ENCODE peak calls at places on chromosomes 4 and X, in five cellular contexts. E is bronchial epithelial cell; X is fibroblast of mammary gland; L is CD4-positive, alpha-beta T cell; I is GM23338. V is an unnamed sample.

GRCh38 chr4:38241541-38241940 is 281.3 kb downstream of the PTTG2 start:
- DNase-seq in L (no peak), X (no peak), E (peak), I (no peak), V (no peak)

GRCh38 chrX:31139966-31140365 is 68.1 kb upstream of the FTHL17 start:
- DNase-seq in X (no peak), I (no peak), E (no peak), L (no peak), V (no peak)

GRCh38 chrX:15820106-15821073 is 30.1 kb downstream of the ZRSR2 start:
- DNase-seq in X (peak), E (no peak), L (no peak), I (no peak), V (no peak)

GRCh38 chr4:151048913-151049312 is 33.8 kb upstream of the LRBA start:
- DNase-seq in I (peak), L (no peak), E (no peak), X (no peak), V (no peak)

GRCh38 chr4:55312491-55313101 is 33.4 kb upstream of the SRD5A3 start:
- DNase-seq in X (peak), E (peak), I (peak), L (peak), V (no peak)

GRCh38 chr4:7195546-7196282 is 3.4 kb downstream of the SORCS2 start:
- DNase-seq in I (no peak), X (peak), L (no peak), E (no peak), V (no peak)

GRCh38 chr4:183422962-183423653 is 21.3 kb upstream of the CDKN2AIP start:
- DNase-seq in E (peak), I (no peak), L (no peak), X (peak), V (no peak)

GRCh38 chr4:41216294-41217019 is 2.1 kb upstream of the APBB2 start:
- DNase-seq in X (peak), E (peak), L (peak), I (peak), V (no peak)

GRCh38 chrX:32084757-32085156 is 1012.9 kb upstream of the FTHL17 start:
- DNase-seq in E (no peak), I (no peak), L (no peak), X (no peak), V (no peak)

GRCh38 chrX:154780968-154781367 is 18.3 kb downstream of the DKC1 start:
- DNase-seq in I (no peak), E (no peak), L (no peak), X (no peak), V (no peak)

GRCh38 chrX:20140410-20140809 is 1.2 kb downstream of the EIF1AX start:
- DNase-seq in L (no peak), I (no peak), X (no peak), E (no peak), V (no peak)

GRCh38 chrX:131571348-131571747 is 27.5 kb downstream of the OR13H1 start:
- DNase-seq in E (no peak), L (no peak), I (no peak), X (no peak), V (no peak)

GRCh38 chr4:180060159-180060889 is 2182.9 kb upstream of the TENM3 start:
- DNase-seq in L (no peak), X (peak), I (peak), E (peak), V (no peak)

GRCh38 chrX:46569621-46570020 is 3.9 kb upstream of the CHST7 start:
- DNase-seq in I (no peak), E (no peak), X (no peak), L (no peak), V (no peak)

GRCh38 chr4:145580906-145581305 is 38.3 kb upstream of the MMAA start:
- DNase-seq in L (no peak), X (peak), E (peak), I (no peak), V (no peak)

GRCh38 chrX:20060961-20061868 is 55.5 kb downstream of the MAP7D2 start:
- DNase-seq in E (no peak), L (no peak), I (no peak), X (no peak), V (no peak)

GRCh38 chrX:78333521-78333920 is 6.1 kb upstream of the CYSLTR1 start:
- DNase-seq in E (peak), X (no peak), I (peak), L (no peak), V (no peak)

GRCh38 chr4:162497564-162498167 is 333.9 kb upstream of the FSTL5 start:
- DNase-seq in X (peak), I (peak), E (peak), L (no peak), V (no peak)

GRCh38 chr4:256492-256891 is 48.8 kb downstream of the ZNF732 start:
- DNase-seq in L (no peak), E (no peak), X (no peak), I (peak), V (no peak)

GRCh38 chr4:186032259-186032658 is 36.7 kb upstream of the TLR3 start:
- DNase-seq in L (no peak), I (peak), X (no peak), E (no peak), V (no peak)

GRCh38 chr4:138609943-138610350 is 367.8 kb upstream of the SLC7A11 start:
- DNase-seq in E (no peak), L (no peak), X (peak), I (no peak), V (no peak)

GRCh38 chrX:25079020-25079419 is 63.3 kb upstream of the ARX start:
- DNase-seq in E (no peak), L (no peak), I (peak), X (no peak), V (no peak)

GRCh38 chr4:90127223-90127705 is at the start of gene CCSER1:
- DNase-seq in I (peak), E (peak), L (peak), X (peak), V (peak)

GRCh38 chr4:23750125-23750524 is 139.7 kb downstream of the PPARGC1A start:
- DNase-seq in E (no peak), L (no peak), X (no peak), I (no peak), V (no peak)

GRCh38 chrX:29315931-29316330 is 728.7 kb downstream of the IL1RAPL1 start:
- DNase-seq in X (no peak), I (no peak), E (no peak), L (no peak), V (no peak)

GRCh38 chr4:15774020-15774420 is 4.1 kb upstream of the CD38 start:
- DNase-seq in L (no peak), E (peak), X (no peak), I (no peak), V (no peak)

GRCh38 chrX:132216806-132217202 is 2.4 kb downstream of the RAP2C start:
- DNase-seq in L (no peak), I (no peak), E (peak), X (peak), V (no peak)

GRCh38 chrX:43878902-43879526 is 3.2 kb downstream of the MAOB start:
- DNase-seq in I (no peak), L (no peak), X (no peak), E (no peak), V (no peak)

GRCh38 chrX:48472851-48473717 is 2.9 kb upstream of the FTSJ1 start:
- DNase-seq in X (no peak), L (no peak), I (peak), E (no peak), V (no peak)

GRCh38 chr4:110198472-110199419 is at the start of gene ELOVL6:
- DNase-seq in X (peak), I (peak), E (peak), L (peak), V (no peak)

GRCh38 chrX:122771933-122772332 is 412.1 kb upstream of the GRIA3 start:
- DNase-seq in L (no peak), E (no peak), X (no peak), I (no peak), V (no peak)

GRCh38 chr4:8030121-8030781 is 90.6 kb upstream of the AFAP1 start:
- DNase-seq in I (no peak), L (no peak), X (no peak), E (peak), V (no peak)

GRCh38 chr4:55851885-55852284 is 1.6 kb upstream of the EXOC1 start:
- DNase-seq in X (no peak), E (peak), I (no peak), L (no peak), V (no peak)

GRCh38 chr4:169151671-169152070 is 119.1 kb downstream of the SH3RF1 start:
- DNase-seq in E (no peak), I (no peak), L (no peak), X (peak), V (no peak)

GRCh38 chr4:38672247-38673071 is 8.5 kb downstream of the KLF3 start:
- DNase-seq in E (no peak), X (no peak), I (no peak), L (no peak), V (no peak)

GRCh38 chr4:24824720-24825119 is 29.3 kb downstream of the SOD3 start:
- DNase-seq in L (no peak), X (no peak), I (no peak), E (peak), V (no peak)

GRCh38 chrX:102546818-102547493 is 30.4 kb upstream of the TMSB15A start:
- DNase-seq in I (no peak), L (no peak), X (no peak), E (no peak), V (no peak)

DNA sequence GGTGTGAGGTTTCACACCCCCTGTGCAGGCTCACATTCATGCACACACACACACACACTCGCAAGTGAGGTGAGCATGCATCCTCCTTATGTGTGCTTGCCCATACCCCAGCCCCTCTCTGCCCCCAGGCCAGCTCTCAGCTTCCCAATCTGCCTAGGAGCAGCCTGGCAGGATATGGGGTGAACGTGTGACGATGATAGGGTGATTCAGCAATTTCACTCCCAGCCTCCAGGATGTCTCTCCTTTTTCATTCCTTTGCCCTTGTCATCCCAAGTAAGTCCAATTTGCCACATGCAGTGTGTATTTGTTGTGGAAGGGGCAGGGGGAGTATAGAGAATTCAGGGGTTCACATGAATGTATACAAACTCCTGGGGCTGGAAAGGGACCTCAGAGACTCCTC is 7.2 kb downstream of the STARD8 start:
- DNase-seq in L (no peak), I (no peak), E (no peak), X (no peak), V (no peak)
- TF ChIP-seq CTCF in L (no peak), I (no peak), E (no peak), X (no peak), V (no peak)

DNA sequence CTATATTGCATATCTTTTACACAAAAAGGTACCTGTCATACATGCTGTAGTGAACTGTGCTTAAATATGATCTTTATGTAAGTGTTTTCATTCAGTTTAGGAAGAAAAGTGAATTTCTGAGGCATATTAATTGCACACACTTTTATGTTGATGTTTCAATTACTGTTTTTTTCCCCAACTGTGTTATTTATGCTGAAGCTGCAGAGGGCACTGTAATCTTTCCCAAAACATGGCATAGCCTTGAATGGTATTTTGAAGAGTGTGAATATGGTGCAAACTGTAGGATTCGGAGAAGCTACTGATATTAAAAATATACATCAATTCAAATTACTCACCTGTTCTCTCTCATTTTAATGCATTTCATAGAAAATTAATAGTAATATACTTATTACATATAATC is 6.0 kb upstream of the CENPE start:
- DNase-seq in E (peak), L (no peak), X (peak), I (peak), V (no peak)
- TF ChIP-seq CTCF in E (peak), L (no peak), X (peak), I (peak), V (no peak)

GRCh38 chrX:7586126-7586525 is 256.8 kb upstream of the VCX start:
- DNase-seq in X (peak), L (no peak), E (peak), I (peak), V (no peak)
- TF ChIP-seq CTCF in X (peak), L (no peak), E (peak), I (peak), V (no peak)

DNA sequence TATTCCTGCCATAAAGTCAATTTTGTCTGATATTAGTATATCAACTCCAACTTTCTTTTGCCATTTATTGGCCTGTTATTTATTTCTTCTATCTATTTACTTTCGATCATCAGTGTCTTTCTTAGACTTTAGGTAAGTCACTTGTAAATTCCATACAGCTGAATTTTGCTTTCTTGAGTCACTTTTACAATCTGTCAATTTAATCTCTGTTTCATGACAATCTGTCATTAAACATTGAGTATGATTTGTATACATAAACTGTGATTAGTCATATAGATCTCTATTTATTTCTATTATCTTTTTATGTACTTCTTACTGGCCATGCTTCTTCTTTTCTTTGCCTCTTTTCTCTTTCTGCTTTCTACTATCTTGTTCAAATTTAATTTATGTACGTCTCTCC is 160.1 kb downstream of the TMA16 start:
- DNase-seq in X (no peak), I (no peak), L (no peak), E (no peak), V (no peak)
- TF ChIP-seq CTCF in X (no peak), I (no peak), L (no peak), E (no peak), V (no peak)